ENCODE peak calls at places on chromosomes 4 and X, in seven cellular contexts. I is HT1080, N is T-helper 2 cell, M is AG08395, V is LoVo, A is aorta, K is IMR-90. P is an unnamed sample.

GRCh38 chr4:2462218-2462991 is 6.5 kb upstream of the RNF4 start:
- DNase-seq in V (peak), N (peak), K (peak), M (peak), A (peak), I (peak), P (peak)

GRCh38 chr4:163384926-163385325 is 41.2 kb downstream of the NPY5R start:
- DNase-seq in K (no peak), I (no peak), M (no peak), V (no peak), N (no peak), A (no peak), P (no peak)

GRCh38 chr4:34464196-34464595 is 1780.1 kb downstream of the ARAP2 start:
- DNase-seq in I (no peak), V (no peak), N (no peak), M (no peak), A (no peak), K (no peak), P (no peak)

GRCh38 chrX:37367946-37368345 is 18.8 kb downstream of the PRRG1 start:
- DNase-seq in N (no peak), K (no peak), V (no peak), A (no peak), I (no peak), M (no peak), P (no peak)

GRCh38 chr4:139112650-139113049 is 64.4 kb downstream of the ELF2 start:
- DNase-seq in I (no peak), N (no peak), A (no peak), V (no peak), M (no peak), K (no peak), P (no peak)

GRCh38 chr4:85595796-85596559 is 121.0 kb downstream of the ARHGAP24 start:
- DNase-seq in A (no peak), V (no peak), M (no peak), K (no peak), I (no peak), N (no peak), P (no peak)

GRCh38 chrX:30141966-30142365 is 73.4 kb upstream of the MAGEB2 start:
- DNase-seq in K (peak), V (no peak), I (peak), A (no peak), N (no peak), M (peak), P (peak)

GRCh38 chr4:108328033-108328732 is 159.5 kb upstream of the LEF1 start:
- DNase-seq in M (no peak), V (no peak), K (no peak), A (no peak), I (no peak), N (no peak), P (no peak)

GRCh38 chrX:150032742-150033141 is 94.5 kb upstream of the EOLA2 start:
- DNase-seq in N (no peak), V (peak), K (peak), I (peak), M (peak), A (no peak), P (peak)

GRCh38 chr4:147059064-147059731 is 113.5 kb upstream of the TTC29 start:
- DNase-seq in I (no peak), N (no peak), A (no peak), K (no peak), V (no peak), M (no peak), P (no peak)

GRCh38 chr4:86564795-86565194 is 29.3 kb upstream of the PTPN13 start:
- DNase-seq in I (no peak), M (no peak), N (no peak), K (no peak), V (no peak), A (no peak), P (no peak)

GRCh38 chrX:22164770-22165388 is 107.8 kb upstream of the CBLL2 start:
- DNase-seq in V (no peak), N (no peak), A (no peak), M (no peak), I (peak), K (peak), P (peak)

GRCh38 chr4:159607824-159608223 is 504.9 kb downstream of the RAPGEF2 start:
- DNase-seq in A (no peak), N (no peak), V (peak), K (no peak), I (no peak), M (no peak), P (no peak)

GRCh38 chrX:45200741-45201234 is at the start of gene DIPK2B:
- DNase-seq in A (peak), I (no peak), K (no peak), N (no peak), V (no peak), M (no peak), P (no peak)

GRCh38 chr4:6767725-6768538 is 14.6 kb upstream of the KIAA0232 start:
- DNase-seq in N (no peak), V (peak), M (no peak), K (no peak), I (no peak), A (no peak), P (no peak)

GRCh38 chrX:155334486-155335316 is at the start of gene CLIC2:
- DNase-seq in V (no peak), N (no peak), I (peak), K (peak), A (no peak), M (peak), P (peak)

GRCh38 chrX:7215842-7216241 is 67.9 kb upstream of the PUDP start:
- DNase-seq in N (no peak), V (no peak), I (peak), A (no peak), M (peak), K (peak), P (peak)

GRCh38 chr4:67700119-67700873 is 659 bp downstream of the UBA6 start:
- DNase-seq in M (no peak), A (no peak), K (peak), I (no peak), V (no peak), N (no peak), P (peak)

GRCh38 chrX:65595460-65595876 is 60.9 kb upstream of the LAS1L start:
- DNase-seq in A (peak), K (peak), M (peak), N (peak), I (peak), V (peak), P (peak)

GRCh38 chr4:2834001-2834921 is 9.4 kb upstream of the ADD1 start:
- DNase-seq in M (no peak), I (no peak), A (peak), K (no peak), V (no peak), N (no peak), P (no peak)

GRCh38 chr4:112083587-112084347 is 61.5 kb upstream of the FAM241A start:
- DNase-seq in A (no peak), M (no peak), I (peak), K (peak), N (no peak), V (peak), P (peak)

GRCh38 chr4:109209647-109210046 is 92.8 kb downstream of the COL25A1 start:
- DNase-seq in N (no peak), K (no peak), I (no peak), M (no peak), V (no peak), A (no peak), P (no peak)

GRCh38 chr4:170323623-170324022 is 233.9 kb upstream of the AADAT start:
- DNase-seq in K (no peak), I (no peak), A (no peak), V (no peak), M (no peak), N (no peak), P (no peak)

GRCh38 chr4:151325320-151326246 is at the start of gene SH3D19:
- DNase-seq in I (peak), V (peak), K (peak), M (peak), N (no peak), A (peak), P (peak)

GRCh38 chr4:7758444-7758815 is 181.2 kb downstream of the AFAP1 start:
- DNase-seq in N (no peak), I (no peak), M (no peak), K (no peak), A (no peak), V (no peak), P (no peak)

GRCh38 chr4:53706422-53707032 is 115.2 kb upstream of the LNX1 start:
- DNase-seq in V (peak), M (peak), K (peak), I (peak), A (no peak), N (no peak), P (peak)

GRCh38 chr4:144685916-144686315 is 40.0 kb downstream of the HHIP start:
- DNase-seq in A (no peak), K (peak), I (no peak), V (no peak), M (no peak), N (no peak), P (no peak)

GRCh38 chr4:33381806-33382205 is 2661.6 kb downstream of the PCDH7 start:
- DNase-seq in A (no peak), V (no peak), I (no peak), K (no peak), M (no peak), N (no peak), P (no peak)

GRCh38 chrX:68508799-68509198 is 9.9 kb downstream of the YIPF6 start:
- DNase-seq in M (no peak), V (no peak), I (no peak), A (no peak), K (no peak), N (no peak), P (peak)